ENCODE peak calls at places on chromosomes 3 and 15, in nine cellular contexts. Q is cardiac fibroblast, E is keratinocyte, F is IMR-90, V is H7, H is A549, U is dorsolateral prefrontal cortex, J is mucosa of descending colon, M is astrocyte. K is an unnamed sample.

GRCh38 chr3:165521131-165521871 is 315.9 kb downstream of the BCHE start:
- DNase-seq in E (no peak), H (no peak), V (no peak), F (no peak), M (no peak), U (no peak), J (no peak), Q (no peak), K (no peak)

GRCh38 chr15:90934949-90935751 is at the start of gene UNC45A:
- DNase-seq in U (peak), H (peak), E (peak), V (peak), Q (peak), F (peak), M (peak), J (peak), K (peak)

GRCh38 chr15:93019971-93020370 is 69.0 kb downstream of the RGMA start:
- DNase-seq in F (no peak), U (no peak), M (no peak), E (no peak), J (no peak), H (no peak), Q (no peak), V (no peak), K (no peak)

GRCh38 chr3:42649006-42649405 is 4.5 kb upstream of the ZBTB47 start:
- DNase-seq in E (no peak), Q (no peak), J (no peak), H (no peak), U (no peak), V (no peak), F (no peak), M (no peak), K (no peak)

GRCh38 chr15:73727330-73728018 is 25.7 kb downstream of the INSYN1 start:
- DNase-seq in J (no peak), H (peak), Q (peak), M (peak), U (no peak), E (no peak), V (no peak), F (peak), K (peak)

GRCh38 chr3:128784228-128784627 is 58.2 kb downstream of the RAB7A start:
- DNase-seq in H (peak), U (peak), V (peak), E (no peak), Q (no peak), M (no peak), F (no peak), J (no peak), K (no peak)

GRCh38 chr3:160401301-160402095 is 2.0 kb downstream of the SMC4 start:
- DNase-seq in F (peak), J (no peak), U (no peak), H (no peak), Q (peak), V (no peak), M (peak), E (no peak), K (peak)

GRCh38 chr3:197364410-197365071 is 66.1 kb upstream of the DLG1 start:
- DNase-seq in E (no peak), V (no peak), J (no peak), F (no peak), M (no peak), U (peak), H (no peak), Q (no peak), K (no peak)

GRCh38 chr15:74787251-74788041 is 5.6 kb downstream of the CSK start:
- DNase-seq in E (no peak), H (peak), J (peak), U (peak), F (peak), Q (peak), M (peak), V (peak), K (peak)

GRCh38 chr3:8266679-8267267 is 234.8 kb upstream of the LMCD1 start:
- DNase-seq in U (no peak), M (peak), V (no peak), H (no peak), J (no peak), F (no peak), E (no peak), Q (no peak), K (no peak)

GRCh38 chr15:48564690-48565089 is 80.8 kb downstream of the FBN1 start:
- DNase-seq in F (no peak), Q (no peak), J (no peak), V (no peak), M (no peak), E (no peak), H (no peak), U (no peak), K (no peak)

GRCh38 chr3:17032407-17033034 is 147.8 kb downstream of the PLCL2 start:
- DNase-seq in E (no peak), V (no peak), U (no peak), M (peak), J (no peak), F (peak), H (peak), Q (peak), K (no peak)

GRCh38 chr3:141578197-141578596 is 91.4 kb downstream of the RASA2 start:
- DNase-seq in M (peak), V (no peak), E (no peak), F (peak), H (no peak), J (no peak), Q (peak), U (no peak), K (peak)

GRCh38 chr3:51257865-51258264 is 127.2 kb upstream of the MANF start:
- DNase-seq in J (no peak), M (no peak), Q (no peak), H (no peak), E (no peak), U (no peak), V (no peak), F (no peak), K (no peak)

GRCh38 chr15:77508541-77509505 is 88.1 kb downstream of the HMG20A start:
- DNase-seq in H (no peak), V (peak), U (no peak), Q (peak), E (no peak), F (peak), J (no peak), M (peak), K (no peak)

GRCh38 chr3:179449621-179450020 is 1.6 kb downstream of the GNB4 start:
- DNase-seq in M (peak), E (no peak), H (no peak), J (no peak), U (no peak), F (peak), Q (peak), V (no peak), K (no peak)
- H3K4me3 ChIP-seq in M (peak), E (peak), H (no peak), J (no peak), U (peak), F (peak), Q (peak), V (no peak), K (peak)

GRCh38 chr3:170043506-170043905 is 5.7 kb downstream of the GPR160 start:
- DNase-seq in F (no peak), Q (no peak), H (no peak), U (no peak), E (no peak), M (no peak), V (no peak), J (no peak), K (no peak)

GRCh38 chr3:170046269-170047132 is 8.7 kb downstream of the GPR160 start:
- DNase-seq in U (no peak), F (no peak), E (no peak), Q (no peak), M (no peak), H (no peak), V (no peak), J (no peak), K (no peak)

GRCh38 chr3:170044280-170044679 is 6.5 kb downstream of the GPR160 start:
- DNase-seq in F (no peak), J (no peak), Q (no peak), M (no peak), V (no peak), U (no peak), E (no peak), H (no peak), K (no peak)

GRCh38 chr3:170047133-170047404 is 9.3 kb downstream of the GPR160 start:
- DNase-seq in F (no peak), M (no peak), U (no peak), E (no peak), V (no peak), J (no peak), Q (no peak), H (no peak), K (no peak)

GRCh38 chr3:170044795-170045244 is 7.0 kb downstream of the GPR160 start:
- DNase-seq in J (no peak), E (no peak), V (no peak), M (no peak), U (no peak), H (no peak), F (no peak), Q (no peak), K (no peak)
- H3K4me3 ChIP-seq in J (no peak), E (no peak), V (no peak), M (no peak), U (no peak), H (no peak), F (no peak), Q (no peak), K (no peak)

GRCh38 chr3:5197470-5198312 is 10.2 kb downstream of the EDEM1 start:
- DNase-seq in U (no peak), J (no peak), E (peak), F (peak), V (no peak), Q (peak), H (no peak), M (peak), K (peak)

GRCh38 chr3:5197022-5197421 is 9.5 kb downstream of the EDEM1 start:
- DNase-seq in V (no peak), E (no peak), J (no peak), U (no peak), F (peak), M (peak), Q (peak), H (no peak), K (peak)

GRCh38 chr3:5198313-5198677 is 10.8 kb downstream of the EDEM1 start:
- DNase-seq in F (no peak), M (no peak), Q (no peak), E (no peak), U (no peak), H (no peak), V (no peak), J (no peak), K (no peak)

GRCh38 chr3:5201536-5201935 is 14.0 kb downstream of the EDEM1 start:
- DNase-seq in E (no peak), M (no peak), V (no peak), H (no peak), Q (no peak), F (no peak), J (no peak), U (no peak), K (no peak)

GRCh38 chr3:5198986-5199731 is 11.7 kb downstream of the EDEM1 start:
- DNase-seq in U (no peak), J (no peak), V (no peak), F (no peak), Q (no peak), M (no peak), H (no peak), E (no peak), K (no peak)
- H3K4me3 ChIP-seq in U (no peak), J (no peak), V (no peak), F (no peak), Q (no peak), M (no peak), H (no peak), E (no peak), K (no peak)

GRCh38 chr15:45114076-45114750 is at the start of the genes DUOX2 and DUOXA2:
- DNase-seq in H (no peak), J (no peak), M (no peak), E (no peak), Q (no peak), V (peak), F (no peak), U (no peak), K (no peak)
- H3K4me3 ChIP-seq in H (peak), J (no peak), M (no peak), E (peak), Q (no peak), V (peak), F (no peak), U (no peak), K (no peak)

DNA sequence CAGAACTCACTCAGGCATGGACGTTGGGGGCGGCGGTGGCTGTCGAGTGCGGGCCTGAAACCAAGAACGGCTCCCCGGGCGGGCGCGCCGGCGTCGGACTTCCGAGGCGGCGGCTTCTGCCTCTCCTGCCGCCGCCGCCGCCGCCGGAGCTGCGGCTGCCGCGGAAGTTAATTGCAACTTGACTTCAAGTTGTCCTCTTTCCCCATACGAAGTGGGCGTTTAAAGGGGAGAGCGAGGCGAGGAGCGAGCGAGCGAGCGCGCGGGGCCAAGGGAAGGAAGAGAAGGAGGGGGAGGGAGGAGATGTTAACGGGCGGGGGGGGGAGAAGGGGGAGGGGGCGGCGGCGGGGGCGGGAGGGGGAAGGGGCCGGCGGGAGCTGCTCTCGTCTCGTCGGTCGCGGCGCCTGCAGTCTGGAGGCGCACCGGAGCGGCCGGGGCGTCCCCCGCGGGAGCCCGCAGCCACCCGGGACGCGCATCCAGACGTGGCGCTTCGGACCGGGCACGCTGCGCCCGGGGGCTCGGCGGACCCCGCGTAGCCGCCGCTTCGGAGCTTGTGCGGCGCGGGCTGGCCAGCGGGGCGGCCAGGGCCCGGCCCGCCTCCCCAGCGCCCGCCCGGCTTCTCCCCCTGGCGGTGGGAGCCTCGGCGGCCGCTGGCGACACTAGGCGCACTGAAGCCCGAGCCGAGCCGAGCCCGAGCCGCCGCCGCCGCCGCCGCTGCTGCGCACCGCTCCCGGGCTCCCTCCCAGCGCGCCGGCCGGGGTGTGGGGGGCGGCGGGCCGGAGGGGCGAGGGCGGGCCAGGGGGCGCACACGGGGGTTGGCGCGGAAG is 19.7 kb upstream of the SATB1 start:
- DNase-seq in Q (peak), F (peak), V (peak), J (peak), H (peak), U (no peak), E (no peak), M (no peak), K (no peak)
- H3K4me3 ChIP-seq in Q (peak), F (peak), V (peak), J (peak), H (peak), U (peak), E (peak), M (peak), K (peak)

GRCh38 chr15:101201411-101202174 is 50.3 kb downstream of the CHSY1 start:
- DNase-seq in Q (peak), J (peak), U (peak), V (peak), E (peak), H (peak), F (peak), M (peak), K (peak)

GRCh38 chr15:101203029-101203428 is 48.8 kb downstream of the CHSY1 start:
- DNase-seq in U (no peak), H (no peak), E (no peak), Q (no peak), V (no peak), J (no peak), F (no peak), M (no peak), K (no peak)

GRCh38 chr15:101200181-101200580 is 51.7 kb downstream of the CHSY1 start:
- DNase-seq in J (no peak), V (no peak), M (no peak), F (no peak), H (no peak), E (no peak), Q (no peak), U (no peak), K (no peak)

GRCh38 chr15:101198031-101198430 is 53.8 kb downstream of the CHSY1 start:
- DNase-seq in H (no peak), Q (no peak), M (no peak), F (no peak), J (no peak), U (no peak), V (no peak), E (no peak), K (no peak)

DNA sequence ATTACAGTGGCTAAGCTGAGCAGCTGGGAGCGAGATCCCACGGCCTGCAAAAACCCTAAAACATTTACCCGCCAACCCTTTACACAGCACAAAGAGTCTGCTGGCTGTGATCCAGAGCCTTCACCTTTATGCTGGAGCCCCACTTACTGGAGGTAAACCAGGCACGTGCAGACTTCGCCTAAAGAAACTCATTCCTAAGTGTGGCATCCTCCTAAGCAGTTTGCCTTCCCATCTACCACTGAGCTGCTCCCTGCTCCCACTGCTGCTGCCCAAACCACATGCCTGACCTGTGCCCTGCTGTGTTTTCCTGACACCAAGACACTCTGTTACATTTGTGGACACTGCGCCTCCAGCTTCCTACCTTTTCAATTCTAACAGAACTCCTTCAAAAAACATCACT is 53.0 kb downstream of the CHSY1 start:
- DNase-seq in Q (peak), F (peak), V (no peak), E (no peak), H (no peak), M (peak), U (no peak), J (no peak), K (no peak)
- H3K4me3 ChIP-seq in Q (no peak), F (no peak), V (no peak), E (no peak), H (no peak), M (peak), U (no peak), J (no peak), K (no peak)

GRCh38 chr3:32194653-32195052 is 43.8 kb upstream of the CMTM8 start:
- DNase-seq in V (no peak), E (no peak), J (no peak), Q (no peak), F (no peak), U (no peak), H (no peak), M (no peak), K (no peak)
- H3K4me3 ChIP-seq in V (no peak), E (no peak), J (no peak), Q (no peak), F (no peak), U (no peak), H (no peak), M (no peak), K (no peak)

K was measured in skeletal muscle cell.